ENCODE peak calls at places on chromosomes 4 and X, in nine cellular contexts. P is H1, T is A549, A is K562, L is SK-N-SH, R is HCT116, S is endothelial cell of umbilical vein, G is HepG2, E is GM12878. H is an unnamed sample.

GRCh38 chrX:71067727-71068051 is 445 bp downstream of the SNX12 start:
- DNase-seq in P (no peak), T (no peak), A (no peak), L (no peak), R (no peak), S (no peak), G (no peak), E (no peak), H (no peak)

GRCh38 chrX:79506001-79506400 is 138.9 kb upstream of the ITM2A start:
- DNase-seq in P (no peak), T (no peak), A (no peak), L (no peak), R (no peak), S (no peak), G (no peak), E (no peak), H (no peak)

GRCh38 chrX:124719060-124719459 is 372.7 kb downstream of the SH2D1A start:
- DNase-seq in P (no peak), T (no peak), A (no peak), L (no peak), R (no peak), S (no peak), G (peak), E (no peak), H (no peak)

GRCh38 chr4:138037716-138038115 is 204.4 kb downstream of the SLC7A11 start:
- DNase-seq in P (no peak), T (no peak), A (no peak), L (no peak), R (no peak), S (no peak), G (no peak), E (no peak), H (no peak)

GRCh38 chrX:9555354-9555753 is 90.5 kb downstream of the TBL1X start:
- DNase-seq in P (no peak), T (no peak), A (peak), L (no peak), R (no peak), S (no peak), G (no peak), E (no peak), H (peak)

GRCh38 chr4:72208421-72209075 is 176.7 kb downstream of the NPFFR2 start:
- DNase-seq in P (no peak), T (no peak), A (no peak), L (no peak), R (no peak), S (no peak), G (no peak), E (no peak), H (no peak)

GRCh38 chr4:155426953-155427352 is 50.2 kb upstream of the MAP9 start:
- DNase-seq in P (peak), T (peak), A (no peak), L (no peak), R (no peak), S (no peak), G (no peak), E (no peak), H (no peak)

GRCh38 chr4:159770398-159770797 is 667.5 kb downstream of the RAPGEF2 start:
- DNase-seq in P (no peak), T (no peak), A (no peak), L (no peak), R (no peak), S (no peak), G (no peak), E (no peak), H (no peak)

GRCh38 chr4:19368800-19369199 is 882.9 kb upstream of the SLIT2 start:
- DNase-seq in P (no peak), T (no peak), A (no peak), L (no peak), R (no peak), S (no peak), G (no peak), E (no peak), H (no peak)

GRCh38 chrX:47690175-47690574 is 31.2 kb upstream of the UXT start:
- DNase-seq in P (no peak), T (peak), A (peak), L (no peak), R (peak), S (no peak), G (no peak), E (no peak), H (peak)

GRCh38 chr4:173218411-173219125 is 50.0 kb downstream of the GALNT7 start:
- DNase-seq in P (no peak), T (peak), A (peak), L (no peak), R (peak), S (peak), G (no peak), E (no peak), H (peak)

GRCh38 chrX:12396584-12396983 is 258.3 kb downstream of the FRMPD4 start:
- DNase-seq in P (no peak), T (no peak), A (no peak), L (no peak), R (no peak), S (no peak), G (no peak), E (no peak), H (no peak)

GRCh38 chr4:145805490-145805889 is 125.5 kb downstream of the C4orf51 start:
- DNase-seq in P (peak), T (peak), A (no peak), L (no peak), R (no peak), S (no peak), G (peak), E (no peak), H (no peak)

GRCh38 chr4:32462944-32463343 is 1742.8 kb downstream of the PCDH7 start:
- DNase-seq in P (no peak), T (peak), A (peak), L (no peak), R (peak), S (peak), G (peak), E (no peak), H (peak)

GRCh38 chrX:55777596-55777995 is 60.0 kb downstream of the RRAGB start:
- DNase-seq in P (no peak), T (no peak), A (no peak), L (no peak), R (no peak), S (no peak), G (no peak), E (no peak), H (no peak)

GRCh38 chr4:12588572-12588971 is 895.6 kb downstream of the RAB28 start:
- DNase-seq in P (no peak), T (no peak), A (no peak), L (no peak), R (no peak), S (no peak), G (no peak), E (no peak), H (no peak)

GRCh38 chr4:102129810-102130209 is 215.5 kb downstream of the SLC39A8 start:
- DNase-seq in P (no peak), T (no peak), A (no peak), L (no peak), R (no peak), S (no peak), G (no peak), E (no peak), H (no peak)

GRCh38 chrX:100098660-100099375 is 311.3 kb downstream of the PCDH19 start:
- DNase-seq in P (no peak), T (no peak), A (no peak), L (no peak), R (no peak), S (peak), G (no peak), E (no peak), H (no peak)

GRCh38 chr4:140213736-140214135 is 59.8 kb upstream of the MAML3 start:
- DNase-seq in P (no peak), T (no peak), A (no peak), L (no peak), R (no peak), S (no peak), G (no peak), E (no peak), H (peak)

GRCh38 chr4:4919926-4920325 is 60.5 kb downstream of the MSX1 start:
- DNase-seq in P (no peak), T (no peak), A (no peak), L (no peak), R (no peak), S (no peak), G (no peak), E (no peak), H (no peak)

GRCh38 chr4:2831611-2832308 is 11.9 kb upstream of the ADD1 start:
- DNase-seq in P (no peak), T (no peak), A (no peak), L (peak), R (no peak), S (no peak), G (no peak), E (no peak), H (no peak)

GRCh38 chr4:128917781-128918180 is 108.3 kb downstream of the JADE1 start:
- DNase-seq in P (no peak), T (no peak), A (no peak), L (no peak), R (no peak), S (no peak), G (no peak), E (peak), H (peak)

GRCh38 chr4:163505374-163505773 is 10.9 kb downstream of the TMA16 start:
- DNase-seq in P (no peak), T (no peak), A (no peak), L (no peak), R (no peak), S (no peak), G (no peak), E (no peak), H (no peak)

GRCh38 chrX:10415704-10416001 is 204.7 kb downstream of the MID1 start:
- DNase-seq in P (no peak), T (no peak), A (no peak), L (no peak), R (no peak), S (no peak), G (no peak), E (no peak), H (no peak)

GRCh38 chr4:7263166-7263565 is 70.8 kb downstream of the SORCS2 start:
- DNase-seq in P (no peak), T (peak), A (no peak), L (no peak), R (no peak), S (no peak), G (no peak), E (no peak), H (no peak)

GRCh38 chr4:3405176-3405575 is 36.6 kb upstream of the HGFAC start:
- DNase-seq in P (no peak), T (no peak), A (no peak), L (no peak), R (no peak), S (no peak), G (no peak), E (no peak), H (no peak)

GRCh38 chr4:6641164-6641970 is 882 bp downstream of the MRFAP1 start:
- DNase-seq in P (no peak), T (no peak), A (peak), L (peak), R (no peak), S (peak), G (no peak), E (no peak), H (peak)

GRCh38 chr4:167321299-167321698 is 87.0 kb upstream of the SPOCK3 start:
- DNase-seq in P (no peak), T (no peak), A (no peak), L (no peak), R (no peak), S (no peak), G (no peak), E (no peak), H (no peak)
- TF ChIP-seq MAX in P (no peak), T (no peak), A (no peak), L (no peak), R (no peak), S (no peak), G (no peak), E (no peak), H (no peak)

DNA sequence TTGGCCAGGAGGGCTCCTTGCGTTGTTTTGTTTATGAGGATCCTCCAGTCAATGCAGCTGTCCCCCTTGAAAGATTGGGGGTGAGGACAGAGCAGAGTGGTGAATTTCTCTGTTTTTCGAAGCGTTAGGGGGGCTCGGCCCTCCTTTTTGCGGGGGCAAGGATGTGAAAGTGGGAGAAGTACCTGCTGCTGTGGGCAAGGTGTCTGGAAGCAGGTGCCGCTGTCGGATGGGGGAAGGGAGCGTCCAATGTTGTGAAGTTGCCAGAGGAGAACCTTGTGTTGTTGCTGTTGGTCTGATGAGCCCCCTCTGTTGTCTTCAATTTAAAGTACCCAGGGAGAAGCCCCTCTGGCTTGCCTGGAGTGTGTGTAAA is 613 bp downstream of the GLRB start:
- DNase-seq in P (no peak), T (no peak), A (no peak), L (peak), R (no peak), S (peak), G (no peak), E (no peak), H (no peak)
- H3K4me3 ChIP-seq in P (peak), T (peak), A (no peak), L (peak), R (no peak), S (peak), G (peak), E (no peak), H (no peak)

DNA sequence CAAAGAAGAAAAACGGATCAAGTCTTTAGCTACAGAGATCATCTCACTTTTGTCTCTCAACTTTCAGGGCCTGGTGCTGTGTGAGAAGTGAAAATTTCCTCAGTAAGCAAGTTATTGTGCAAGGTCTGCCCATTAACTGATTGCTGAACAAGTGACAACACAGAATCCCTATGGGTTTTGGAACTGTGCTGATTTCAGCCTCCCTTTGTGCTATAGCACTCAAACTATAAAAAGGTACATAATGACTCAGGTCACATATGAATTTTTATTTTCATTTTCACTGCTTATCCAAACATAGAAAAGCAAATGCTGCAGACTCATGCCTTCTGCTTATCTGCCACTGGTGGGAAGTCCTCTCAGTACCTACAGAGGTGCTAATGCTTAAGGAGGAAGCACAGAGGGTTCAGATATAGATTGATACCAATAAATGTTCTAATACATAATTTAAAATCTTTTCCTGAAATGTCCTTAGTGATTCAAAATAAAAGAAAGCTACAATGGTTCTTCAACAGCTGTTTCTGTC is 576.2 kb upstream of the CT83 start:
- DNase-seq in P (no peak), T (no peak), A (no peak), L (no peak), R (no peak), S (no peak), G (no peak), E (no peak), H (no peak)
- TF ChIP-seq MAX in P (no peak), T (no peak), A (no peak), L (no peak), R (no peak), S (no peak), G (no peak), E (no peak), H (no peak)

DNA sequence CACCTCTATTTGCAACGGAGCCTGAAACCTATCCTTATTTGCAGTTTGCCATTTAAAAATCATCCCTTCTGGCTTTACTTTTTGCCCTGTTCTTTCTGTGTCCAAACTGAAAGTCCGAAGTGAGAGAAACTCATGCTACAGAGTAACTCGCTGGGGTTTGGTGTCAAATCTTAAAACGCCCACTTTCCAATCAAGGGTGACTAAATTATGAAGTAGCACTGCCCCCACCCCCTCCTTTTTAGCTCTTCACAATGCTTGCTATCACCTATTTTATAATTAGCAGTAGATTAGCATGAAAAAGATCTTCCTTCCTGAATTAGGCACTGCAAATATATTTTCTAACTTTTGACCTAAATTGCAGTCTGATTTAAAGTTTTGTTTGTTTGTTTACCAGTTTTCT is 52.5 kb downstream of the VGLL1 start:
- DNase-seq in P (no peak), T (no peak), A (no peak), L (no peak), R (no peak), S (no peak), G (no peak), E (no peak), H (no peak)
- H3K4me3 ChIP-seq in P (no peak), T (no peak), A (no peak), L (no peak), R (no peak), S (no peak), G (no peak), E (peak), H (no peak)

H was measured in NB4.